ENCODE peak calls at places on chromosomes 4 and X, in four cellular contexts. One of them, this sample, is unnamed.

GRCh38 chr4:132059227-132059626 is 1089.9 kb upstream of the PCDH10 start:
- DNase-seq in activated naive CD8-positive, alpha-beta T cell treated with anti-CD3 and anti-CD28 coated beads, Interleukin-2, amount 50 U/mL, for 24 hours: no peak
- DNase-seq in mesendoderm: no peak
- DNase-seq in Caki2: no peak
- DNase-seq in this sample: no peak

GRCh38 chr4:52892880-52893279 is 30.8 kb downstream of the RASL11B start:
- DNase-seq in activated naive CD8-positive, alpha-beta T cell treated with anti-CD3 and anti-CD28 coated beads, Interleukin-2, amount 50 U/mL, for 24 hours: no peak
- DNase-seq in mesendoderm: no peak
- DNase-seq in Caki2: no peak
- DNase-seq in this sample: no peak

GRCh38 chrX:17595456-17596035 is 141.7 kb upstream of the SCML1 start:
- DNase-seq in activated naive CD8-positive, alpha-beta T cell treated with anti-CD3 and anti-CD28 coated beads, Interleukin-2, amount 50 U/mL, for 24 hours: no peak
- DNase-seq in mesendoderm: no peak
- DNase-seq in Caki2: peak
- DNase-seq in this sample: no peak

GRCh38 chr4:151811403-151811802 is 50.6 kb upstream of the GATB start:
- DNase-seq in activated naive CD8-positive, alpha-beta T cell treated with anti-CD3 and anti-CD28 coated beads, Interleukin-2, amount 50 U/mL, for 24 hours: no peak
- DNase-seq in mesendoderm: peak
- DNase-seq in Caki2: no peak
- DNase-seq in this sample: no peak

GRCh38 chr4:147853706-147854105 is 121.8 kb downstream of the ARHGAP10 start:
- DNase-seq in activated naive CD8-positive, alpha-beta T cell treated with anti-CD3 and anti-CD28 coated beads, Interleukin-2, amount 50 U/mL, for 24 hours: no peak
- DNase-seq in mesendoderm: no peak
- DNase-seq in Caki2: no peak
- DNase-seq in this sample: no peak

GRCh38 chr4:69823481-69824186 is 36.3 kb downstream of the SULT1E1 start:
- DNase-seq in activated naive CD8-positive, alpha-beta T cell treated with anti-CD3 and anti-CD28 coated beads, Interleukin-2, amount 50 U/mL, for 24 hours: peak
- DNase-seq in mesendoderm: peak
- DNase-seq in Caki2: peak
- DNase-seq in this sample: peak

GRCh38 chr4:13705521-13706035 is 78.1 kb upstream of the BOD1L1 start:
- DNase-seq in activated naive CD8-positive, alpha-beta T cell treated with anti-CD3 and anti-CD28 coated beads, Interleukin-2, amount 50 U/mL, for 24 hours: no peak
- DNase-seq in mesendoderm: peak
- DNase-seq in Caki2: peak
- DNase-seq in this sample: peak

GRCh38 chrX:150164971-150165605 is 198.0 kb upstream of the MAMLD1 start:
- DNase-seq in activated naive CD8-positive, alpha-beta T cell treated with anti-CD3 and anti-CD28 coated beads, Interleukin-2, amount 50 U/mL, for 24 hours: no peak
- DNase-seq in mesendoderm: no peak
- DNase-seq in Caki2: no peak
- DNase-seq in this sample: no peak

GRCh38 chr4:110472583-110473329 is 3.2 kb upstream of the ENPEP start:
- DNase-seq in activated naive CD8-positive, alpha-beta T cell treated with anti-CD3 and anti-CD28 coated beads, Interleukin-2, amount 50 U/mL, for 24 hours: no peak
- DNase-seq in mesendoderm: peak
- DNase-seq in Caki2: no peak
- DNase-seq in this sample: no peak

GRCh38 chrX:115531818-115532403 is 29.1 kb upstream of the PLS3 start:
- DNase-seq in activated naive CD8-positive, alpha-beta T cell treated with anti-CD3 and anti-CD28 coated beads, Interleukin-2, amount 50 U/mL, for 24 hours: no peak
- DNase-seq in mesendoderm: no peak
- DNase-seq in Caki2: peak
- DNase-seq in this sample: no peak

GRCh38 chr4:157004279-157005161 is 32.9 kb upstream of the PDGFC start:
- DNase-seq in activated naive CD8-positive, alpha-beta T cell treated with anti-CD3 and anti-CD28 coated beads, Interleukin-2, amount 50 U/mL, for 24 hours: no peak
- DNase-seq in mesendoderm: no peak
- DNase-seq in Caki2: no peak
- DNase-seq in this sample: no peak

GRCh38 chr4:39062094-39062493 is at the start of gene KLHL5:
- DNase-seq in activated naive CD8-positive, alpha-beta T cell treated with anti-CD3 and anti-CD28 coated beads, Interleukin-2, amount 50 U/mL, for 24 hours: no peak
- DNase-seq in mesendoderm: peak
- DNase-seq in Caki2: no peak
- DNase-seq in this sample: no peak

GRCh38 chr4:39873823-39874222 is 103.9 kb downstream of the PDS5A start:
- DNase-seq in activated naive CD8-positive, alpha-beta T cell treated with anti-CD3 and anti-CD28 coated beads, Interleukin-2, amount 50 U/mL, for 24 hours: no peak
- DNase-seq in mesendoderm: no peak
- DNase-seq in Caki2: no peak
- DNase-seq in this sample: no peak

GRCh38 chr4:153668647-153669046 is 15.4 kb upstream of the TLR2 start:
- DNase-seq in activated naive CD8-positive, alpha-beta T cell treated with anti-CD3 and anti-CD28 coated beads, Interleukin-2, amount 50 U/mL, for 24 hours: no peak
- DNase-seq in mesendoderm: no peak
- DNase-seq in Caki2: no peak
- DNase-seq in this sample: no peak

GRCh38 chr4:107721436-107722090 is 1.5 kb upstream of the PAPSS1 start:
- DNase-seq in activated naive CD8-positive, alpha-beta T cell treated with anti-CD3 and anti-CD28 coated beads, Interleukin-2, amount 50 U/mL, for 24 hours: peak
- DNase-seq in mesendoderm: peak
- DNase-seq in Caki2: no peak
- DNase-seq in this sample: peak

GRCh38 chrX:121336831-121337421 is 289.5 kb downstream of the GLUD2 start:
- DNase-seq in activated naive CD8-positive, alpha-beta T cell treated with anti-CD3 and anti-CD28 coated beads, Interleukin-2, amount 50 U/mL, for 24 hours: no peak
- DNase-seq in mesendoderm: no peak
- DNase-seq in Caki2: no peak
- DNase-seq in this sample: no peak

GRCh38 chr4:115274545-115274944 is 161.1 kb upstream of the NDST4 start:
- DNase-seq in activated naive CD8-positive, alpha-beta T cell treated with anti-CD3 and anti-CD28 coated beads, Interleukin-2, amount 50 U/mL, for 24 hours: no peak
- DNase-seq in mesendoderm: no peak
- DNase-seq in Caki2: no peak
- DNase-seq in this sample: no peak

GRCh38 chr4:156971623-156972369 is at the start of gene PDGFC:
- DNase-seq in activated naive CD8-positive, alpha-beta T cell treated with anti-CD3 and anti-CD28 coated beads, Interleukin-2, amount 50 U/mL, for 24 hours: peak
- DNase-seq in mesendoderm: peak
- DNase-seq in Caki2: peak
- DNase-seq in this sample: peak

GRCh38 chrX:120125444-120125843 is 9.7 kb upstream of the RHOXF1 start:
- DNase-seq in activated naive CD8-positive, alpha-beta T cell treated with anti-CD3 and anti-CD28 coated beads, Interleukin-2, amount 50 U/mL, for 24 hours: no peak
- DNase-seq in mesendoderm: no peak
- DNase-seq in Caki2: no peak
- DNase-seq in this sample: no peak

GRCh38 chr4:159015862-159016261 is 87.0 kb upstream of the RAPGEF2 start:
- DNase-seq in activated naive CD8-positive, alpha-beta T cell treated with anti-CD3 and anti-CD28 coated beads, Interleukin-2, amount 50 U/mL, for 24 hours: no peak
- DNase-seq in mesendoderm: no peak
- DNase-seq in Caki2: no peak
- DNase-seq in this sample: no peak

GRCh38 chr4:40586034-40586433 is 43.6 kb downstream of the RBM47 start:
- DNase-seq in activated naive CD8-positive, alpha-beta T cell treated with anti-CD3 and anti-CD28 coated beads, Interleukin-2, amount 50 U/mL, for 24 hours: no peak
- DNase-seq in mesendoderm: no peak
- DNase-seq in Caki2: no peak
- DNase-seq in this sample: no peak

GRCh38 chr4:127959794-127960193 is 5.2 kb downstream of the MFSD8 start:
- DNase-seq in activated naive CD8-positive, alpha-beta T cell treated with anti-CD3 and anti-CD28 coated beads, Interleukin-2, amount 50 U/mL, for 24 hours: no peak
- DNase-seq in mesendoderm: no peak
- DNase-seq in Caki2: no peak
- DNase-seq in this sample: no peak

GRCh38 chr4:38154681-38155588 is 194.7 kb downstream of the PTTG2 start:
- DNase-seq in activated naive CD8-positive, alpha-beta T cell treated with anti-CD3 and anti-CD28 coated beads, Interleukin-2, amount 50 U/mL, for 24 hours: no peak
- DNase-seq in mesendoderm: no peak
- DNase-seq in Caki2: no peak
- DNase-seq in this sample: no peak

GRCh38 chr4:81607947-81608346 is 136.2 kb upstream of the RASGEF1B start:
- DNase-seq in activated naive CD8-positive, alpha-beta T cell treated with anti-CD3 and anti-CD28 coated beads, Interleukin-2, amount 50 U/mL, for 24 hours: no peak
- DNase-seq in mesendoderm: no peak
- DNase-seq in Caki2: peak
- DNase-seq in this sample: no peak

GRCh38 chr4:44210750-44211149 is 237.9 kb downstream of the KCTD8 start:
- DNase-seq in activated naive CD8-positive, alpha-beta T cell treated with anti-CD3 and anti-CD28 coated beads, Interleukin-2, amount 50 U/mL, for 24 hours: no peak
- DNase-seq in mesendoderm: peak
- DNase-seq in Caki2: no peak
- DNase-seq in this sample: no peak

GRCh38 chr4:41256131-41256739 is 493 bp upstream of the UCHL1 start:
- DNase-seq in activated naive CD8-positive, alpha-beta T cell treated with anti-CD3 and anti-CD28 coated beads, Interleukin-2, amount 50 U/mL, for 24 hours: no peak
- DNase-seq in mesendoderm: peak
- DNase-seq in Caki2: no peak
- DNase-seq in this sample: no peak

GRCh38 chr4:181807771-181808170 is 435.4 kb upstream of the TENM3 start:
- DNase-seq in activated naive CD8-positive, alpha-beta T cell treated with anti-CD3 and anti-CD28 coated beads, Interleukin-2, amount 50 U/mL, for 24 hours: no peak
- DNase-seq in mesendoderm: no peak
- DNase-seq in Caki2: no peak
- DNase-seq in this sample: no peak

GRCh38 chr4:102612824-102613366 is 111.7 kb downstream of the NFKB1 start:
- DNase-seq in activated naive CD8-positive, alpha-beta T cell treated with anti-CD3 and anti-CD28 coated beads, Interleukin-2, amount 50 U/mL, for 24 hours: no peak
- DNase-seq in mesendoderm: peak
- DNase-seq in Caki2: no peak
- DNase-seq in this sample: no peak

GRCh38 chr4:141046255-141046654 is 87.0 kb downstream of the RNF150 start:
- DNase-seq in activated naive CD8-positive, alpha-beta T cell treated with anti-CD3 and anti-CD28 coated beads, Interleukin-2, amount 50 U/mL, for 24 hours: no peak
- DNase-seq in mesendoderm: peak
- DNase-seq in Caki2: no peak
- DNase-seq in this sample: no peak

GRCh38 chr4:174157106-174157607 is 126.3 kb downstream of the FBXO8 start:
- DNase-seq in activated naive CD8-positive, alpha-beta T cell treated with anti-CD3 and anti-CD28 coated beads, Interleukin-2, amount 50 U/mL, for 24 hours: no peak
- DNase-seq in mesendoderm: no peak
- DNase-seq in Caki2: no peak
- DNase-seq in this sample: no peak

GRCh38 chr4:53651142-53651720 is 59.9 kb upstream of the LNX1 start:
- DNase-seq in activated naive CD8-positive, alpha-beta T cell treated with anti-CD3 and anti-CD28 coated beads, Interleukin-2, amount 50 U/mL, for 24 hours: no peak
- DNase-seq in mesendoderm: no peak
- DNase-seq in Caki2: no peak
- DNase-seq in this sample: no peak